ENCODE peak calls at places on chromosomes 3 and 15, in six cellular contexts. One of them, this sample, is unnamed.

GRCh38 chr3:151216641-151217040 is 13.6 kb upstream of the GPR171 start:
- DNase-seq in IMR-90: peak; percentile 37
- DNase-seq in mesenchymal stem cell: peak; percentile 81
- DNase-seq in H1: no peak
- DNase-seq in H9: no peak
- DNase-seq in trophoblast cell: no peak
- DNase-seq in this sample: no peak

GRCh38 chr15:78220713-78221112 is 13.7 kb downstream of the ACSBG1 start:
- DNase-seq in mesenchymal stem cell: no peak
- DNase-seq in H9: no peak
- DNase-seq in IMR-90: peak; percentile 6
- DNase-seq in trophoblast cell: no peak
- DNase-seq in H1: no peak
- DNase-seq in this sample: no peak

GRCh38 chr15:99574048-99574447 is 8.3 kb downstream of the MEF2A start:
- DNase-seq in H9: no peak
- DNase-seq in trophoblast cell: no peak
- DNase-seq in H1: no peak
- DNase-seq in mesenchymal stem cell: no peak
- DNase-seq in IMR-90: no peak
- DNase-seq in this sample: no peak

GRCh38 chr3:178443634-178444033 is 92.6 kb upstream of the KCNMB2 start:
- DNase-seq in H9: no peak
- DNase-seq in trophoblast cell: no peak
- DNase-seq in H1: no peak
- DNase-seq in IMR-90: no peak
- DNase-seq in mesenchymal stem cell: peak; percentile 28
- DNase-seq in this sample: no peak

GRCh38 chr3:115245437-115245836 is 98.3 kb upstream of the ZBTB20 start:
- DNase-seq in H9: no peak
- DNase-seq in H1: no peak
- DNase-seq in trophoblast cell: no peak
- DNase-seq in IMR-90: peak; percentile 97
- DNase-seq in mesenchymal stem cell: peak; percentile 87
- DNase-seq in this sample: no peak

GRCh38 chr3:11185564-11186317 is 31.4 kb downstream of the HRH1 start:
- DNase-seq in H9: no peak
- DNase-seq in IMR-90: peak; percentile 96
- DNase-seq in mesenchymal stem cell: peak; percentile 79
- DNase-seq in trophoblast cell: peak; percentile 9
- DNase-seq in H1: no peak
- DNase-seq in this sample: no peak

GRCh38 chr3:100399341-100400071 is 1.4 kb downstream of the TOMM70 start:
- DNase-seq in H9: no peak
- DNase-seq in IMR-90: no peak
- DNase-seq in trophoblast cell: no peak
- DNase-seq in H1: no peak
- DNase-seq in mesenchymal stem cell: no peak
- DNase-seq in this sample: no peak

GRCh38 chr3:128496602-128497304 is 3.8 kb upstream of the GATA2 start:
- DNase-seq in IMR-90: no peak
- DNase-seq in H1: no peak
- DNase-seq in mesenchymal stem cell: peak; percentile 49
- DNase-seq in H9: peak; percentile 57
- DNase-seq in trophoblast cell: peak; percentile 51
- DNase-seq in this sample: no peak

GRCh38 chr15:55993804-55994539 is 560 bp upstream of the NEDD4 start:
- DNase-seq in trophoblast cell: peak; percentile 71
- DNase-seq in IMR-90: peak; percentile 68
- DNase-seq in H9: peak; percentile 54
- DNase-seq in mesenchymal stem cell: peak; percentile 78
- DNase-seq in H1: no peak
- DNase-seq in this sample: peak; percentile 54

GRCh38 chr3:122469659-122470058 is 45.1 kb downstream of the KPNA1 start:
- DNase-seq in H9: no peak
- DNase-seq in trophoblast cell: no peak
- DNase-seq in H1: no peak
- DNase-seq in IMR-90: no peak
- DNase-seq in mesenchymal stem cell: no peak
- DNase-seq in this sample: no peak

GRCh38 chr15:60830479-60830878 is 351.5 kb upstream of the ICE2 start:
- DNase-seq in H9: no peak
- DNase-seq in mesenchymal stem cell: peak; percentile 40
- DNase-seq in IMR-90: peak; percentile 33
- DNase-seq in trophoblast cell: no peak
- DNase-seq in H1: no peak
- DNase-seq in this sample: no peak

GRCh38 chr15:78811124-78811824 is at the start of gene ADAMTS7:
- DNase-seq in trophoblast cell: peak; percentile 44
- DNase-seq in mesenchymal stem cell: peak; percentile 80
- DNase-seq in H9: peak; percentile 90
- DNase-seq in IMR-90: peak; percentile 71
- DNase-seq in H1: peak; percentile 49
- DNase-seq in this sample: peak; percentile 80

GRCh38 chr3:106114848-106115247 is 246.0 kb upstream of the CBLB start:
- DNase-seq in trophoblast cell: no peak
- DNase-seq in H9: no peak
- DNase-seq in H1: no peak
- DNase-seq in mesenchymal stem cell: peak; percentile 48
- DNase-seq in IMR-90: peak; percentile 44
- DNase-seq in this sample: no peak

GRCh38 chr15:42092666-42093445 is 1.5 kb downstream of the PLA2G4D start:
- DNase-seq in H9: peak; percentile 38
- DNase-seq in H1: no peak
- DNase-seq in mesenchymal stem cell: no peak
- DNase-seq in IMR-90: no peak
- DNase-seq in trophoblast cell: peak; percentile 18
- DNase-seq in this sample: no peak

GRCh38 chr3:12629560-12629959 is 34.4 kb downstream of the RAF1 start:
- DNase-seq in mesenchymal stem cell: peak; percentile 29
- DNase-seq in trophoblast cell: peak; percentile 78
- DNase-seq in IMR-90: peak; percentile 59
- DNase-seq in H1: no peak
- DNase-seq in H9: no peak
- DNase-seq in this sample: no peak

GRCh38 chr15:90560229-90560771 is 30.6 kb downstream of the CRTC3 start:
- DNase-seq in mesenchymal stem cell: peak; percentile 89
- DNase-seq in H1: no peak
- DNase-seq in trophoblast cell: peak; percentile 79
- DNase-seq in H9: no peak
- DNase-seq in IMR-90: peak; percentile 96
- DNase-seq in this sample: no peak

GRCh38 chr15:39885099-39885777 is 34.8 kb downstream of the GPR176 start:
- DNase-seq in trophoblast cell: no peak
- DNase-seq in H9: no peak
- DNase-seq in IMR-90: no peak
- DNase-seq in H1: no peak
- DNase-seq in mesenchymal stem cell: no peak
- DNase-seq in this sample: no peak

GRCh38 chr3:31356941-31357340 is 175.8 kb upstream of the STT3B start:
- DNase-seq in trophoblast cell: peak; percentile 93
- DNase-seq in H9: peak; percentile 49
- DNase-seq in IMR-90: peak; percentile 33
- DNase-seq in H1: no peak
- DNase-seq in mesenchymal stem cell: no peak
- DNase-seq in this sample: no peak

GRCh38 chr3:159760056-159760455 is 228.6 kb upstream of the IL12A start:
- DNase-seq in IMR-90: peak; percentile 38
- DNase-seq in mesenchymal stem cell: no peak
- DNase-seq in H1: no peak
- DNase-seq in trophoblast cell: no peak
- DNase-seq in H9: no peak
- DNase-seq in this sample: no peak

GRCh38 chr3:171461087-171461917 is 1.1 kb upstream of the TNIK start:
- DNase-seq in trophoblast cell: peak; percentile 50
- DNase-seq in IMR-90: peak; percentile 44
- DNase-seq in H1: no peak
- DNase-seq in mesenchymal stem cell: no peak
- DNase-seq in H9: peak; percentile 60
- DNase-seq in this sample: peak; percentile 12

GRCh38 chr3:119433613-119434325 is 29.6 kb downstream of the TMEM39A start:
- DNase-seq in H9: no peak
- DNase-seq in H1: no peak
- DNase-seq in trophoblast cell: peak; percentile 42
- DNase-seq in IMR-90: peak; percentile 55
- DNase-seq in mesenchymal stem cell: no peak
- DNase-seq in this sample: no peak

GRCh38 chr3:53588122-53588521 is 93.7 kb downstream of the CACNA1D start:
- DNase-seq in mesenchymal stem cell: no peak
- DNase-seq in H9: no peak
- DNase-seq in IMR-90: no peak
- DNase-seq in H1: no peak
- DNase-seq in trophoblast cell: peak; percentile 47
- DNase-seq in this sample: no peak

GRCh38 chr15:79680721-79681120 is 216.1 kb downstream of the MTHFS start:
- DNase-seq in mesenchymal stem cell: peak; percentile 62
- DNase-seq in H1: peak; percentile 25
- DNase-seq in IMR-90: peak; percentile 88
- DNase-seq in trophoblast cell: no peak
- DNase-seq in H9: no peak
- DNase-seq in this sample: peak; percentile 56

GRCh38 chr15:96802870-96803269 is 472.4 kb downstream of the NR2F2 start:
- DNase-seq in IMR-90: no peak
- DNase-seq in H9: no peak
- DNase-seq in H1: no peak
- DNase-seq in trophoblast cell: no peak
- DNase-seq in mesenchymal stem cell: no peak
- DNase-seq in this sample: no peak

GRCh38 chr3:137772231-137772617 is 8.1 kb downstream of the SOX14 start:
- DNase-seq in H9: no peak
- DNase-seq in trophoblast cell: no peak
- DNase-seq in IMR-90: no peak
- DNase-seq in mesenchymal stem cell: no peak
- DNase-seq in H1: no peak
- DNase-seq in this sample: no peak
- H3K14ac ChIP-seq in H9: no peak overlapping the region
- H3K14ac ChIP-seq in trophoblast cell: no peak overlapping the region
- H3K14ac ChIP-seq in IMR-90: no peak overlapping the region
- H3K14ac ChIP-seq in mesenchymal stem cell: no peak overlapping the region
- H3K14ac ChIP-seq in H1: no peak overlapping the region
- H3K14ac ChIP-seq in this sample: no peak overlapping the region

DNA sequence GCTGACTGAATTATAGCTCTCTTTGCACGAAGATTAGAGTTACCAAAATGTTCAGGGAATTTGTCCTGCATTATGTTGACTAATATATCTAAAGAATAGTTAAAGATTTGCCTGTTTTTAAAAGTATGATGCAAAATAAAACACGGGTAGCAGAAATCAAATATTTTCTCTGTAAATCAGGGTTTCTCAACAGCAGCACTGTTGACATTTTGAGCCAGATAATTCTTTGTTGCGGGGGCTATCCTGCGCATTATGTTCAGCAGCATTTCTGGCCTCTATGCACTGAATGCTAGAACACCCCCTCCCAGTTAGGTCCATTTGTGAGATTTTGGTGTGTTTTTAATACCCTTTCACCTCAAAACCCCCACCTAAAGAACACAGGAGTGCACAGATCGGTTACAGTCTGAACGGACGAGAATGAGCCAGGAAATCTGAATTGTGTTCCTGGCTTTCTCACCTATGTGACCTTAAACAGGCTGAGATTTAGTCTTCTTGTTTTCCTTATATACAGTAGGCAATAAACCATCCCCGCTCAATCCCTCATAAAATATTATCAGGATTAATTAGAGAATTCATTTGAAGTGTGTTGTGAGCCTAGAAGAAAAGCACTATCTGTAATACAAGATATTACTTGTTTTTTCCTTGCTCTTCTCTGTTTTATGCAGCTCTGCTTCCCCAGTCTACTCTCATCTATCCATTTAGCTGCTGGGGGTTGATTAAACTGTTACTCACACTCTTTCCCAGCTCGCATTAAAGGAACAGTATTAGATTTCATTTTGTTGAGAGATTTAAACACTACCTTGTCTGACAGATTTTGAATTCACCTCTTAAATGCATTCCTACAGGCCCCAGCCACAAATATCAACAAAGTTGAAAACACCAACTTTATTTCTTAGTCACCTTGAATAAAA is 247.5 kb upstream of the GOLIM4 start:
- DNase-seq in IMR-90: no peak
- DNase-seq in H1: no peak
- DNase-seq in H9: no peak
- DNase-seq in trophoblast cell: no peak
- DNase-seq in mesenchymal stem cell: no peak
- DNase-seq in this sample: no peak
- H3K4ac ChIP-seq in IMR-90: peak overlapping the region; percentile 22
- H3K4ac ChIP-seq in H1: no peak overlapping the region
- H3K4ac ChIP-seq in H9: no peak overlapping the region
- H3K4ac ChIP-seq in trophoblast cell: no peak overlapping the region
- H3K4ac ChIP-seq in mesenchymal stem cell: no peak overlapping the region
- H3K4ac ChIP-seq in this sample: no peak overlapping the region

GRCh38 chr3:144361002-144361401 is 389.4 kb downstream of the DIPK2A start:
- DNase-seq in trophoblast cell: peak; percentile 50
- DNase-seq in mesenchymal stem cell: no peak
- DNase-seq in H9: no peak
- DNase-seq in IMR-90: no peak
- DNase-seq in H1: no peak
- DNase-seq in this sample: no peak

GRCh38 chr3:144363856-144364255 is 392.2 kb downstream of the DIPK2A start:
- DNase-seq in trophoblast cell: peak; percentile 64
- DNase-seq in H9: no peak
- DNase-seq in mesenchymal stem cell: no peak
- DNase-seq in H1: no peak
- DNase-seq in IMR-90: no peak
- DNase-seq in this sample: no peak

GRCh38 chr3:144358191-144358590 is 386.6 kb downstream of the DIPK2A start:
- DNase-seq in H9: no peak
- DNase-seq in mesenchymal stem cell: no peak
- DNase-seq in trophoblast cell: no peak
- DNase-seq in H1: no peak
- DNase-seq in IMR-90: no peak
- DNase-seq in this sample: no peak

GRCh38 chr3:144364797-144365196 is 393.2 kb downstream of the DIPK2A start:
- DNase-seq in trophoblast cell: peak; percentile 69
- DNase-seq in mesenchymal stem cell: no peak
- DNase-seq in H9: no peak
- DNase-seq in H1: no peak
- DNase-seq in IMR-90: no peak
- DNase-seq in this sample: no peak

DNA sequence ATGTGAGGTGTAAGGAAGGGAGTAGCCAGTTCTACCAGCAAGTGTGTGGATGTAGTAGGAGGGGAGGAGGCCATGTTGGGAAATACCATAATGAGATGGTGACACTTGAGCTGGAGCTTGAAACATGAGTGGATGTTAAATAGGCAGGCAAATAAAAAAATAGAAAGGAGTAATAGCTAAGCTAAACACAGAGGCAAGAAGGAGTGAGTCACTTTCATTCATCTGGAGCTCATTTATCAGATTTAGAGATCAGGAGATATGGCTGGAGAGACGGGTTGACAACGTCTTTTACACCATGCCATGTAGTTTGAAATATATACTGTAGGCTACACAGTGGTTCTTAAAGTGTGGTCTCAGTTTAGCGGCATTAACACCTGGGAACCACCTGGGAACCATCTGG is 390.5 kb downstream of the DIPK2A start:
- DNase-seq in trophoblast cell: peak; percentile 64
- DNase-seq in mesenchymal stem cell: peak; percentile 8
- DNase-seq in IMR-90: no peak
- DNase-seq in H9: no peak
- DNase-seq in H1: no peak
- DNase-seq in this sample: no peak
- H3K14ac ChIP-seq in trophoblast cell: no peak overlapping the region
- H3K14ac ChIP-seq in mesenchymal stem cell: no peak overlapping the region
- H3K14ac ChIP-seq in IMR-90: no peak overlapping the region
- H3K14ac ChIP-seq in H9: no peak overlapping the region
- H3K14ac ChIP-seq in H1: no peak overlapping the region
- H3K14ac ChIP-seq in this sample: no peak overlapping the region

GRCh38 chr15:46861796-46862195 is 855.5 kb upstream of the SEMA6D start:
- DNase-seq in H9: no peak
- DNase-seq in mesenchymal stem cell: no peak
- DNase-seq in trophoblast cell: no peak
- DNase-seq in IMR-90: no peak
- DNase-seq in H1: no peak
- DNase-seq in this sample: no peak
- H3K4ac ChIP-seq in H9: no peak overlapping the region
- H3K4ac ChIP-seq in mesenchymal stem cell: no peak overlapping the region
- H3K4ac ChIP-seq in trophoblast cell: no peak overlapping the region
- H3K4ac ChIP-seq in IMR-90: no peak overlapping the region
- H3K4ac ChIP-seq in H1: no peak overlapping the region
- H3K4ac ChIP-seq in this sample: no peak overlapping the region